ENCODE peak calls at places on chromosomes 7 and 10, in ten cellular contexts. O, K, S, R, W, G, N, V, A and H are unnamed samples.

GRCh38 chr10:84108797-84109196 is 30.5 kb upstream of the GHITM start:
- DNase-seq in O (no peak), K (no peak), S (no peak), R (no peak), W (no peak), G (no peak), N (no peak), V (no peak), A (no peak), H (no peak)

GRCh38 chr7:91504919-91505318 is 240.7 kb downstream of the FZD1 start:
- DNase-seq in O (no peak), K (no peak), S (no peak), R (no peak), W (no peak), G (no peak), N (no peak), V (no peak), A (no peak), H (no peak)

GRCh38 chr7:41979834-41980307 is 257.1 kb downstream of the GLI3 start:
- DNase-seq in O (no peak), K (peak), S (no peak), R (no peak), W (peak), G (no peak), N (no peak), V (peak), A (no peak), H (no peak)

GRCh38 chr10:43594944-43595589 is 11.2 kb upstream of the ZNF485 start:
- DNase-seq in O (peak), K (no peak), S (no peak), R (no peak), W (peak), G (peak), N (no peak), V (no peak), A (peak), H (no peak)

GRCh38 chr10:59908808-59909143 is 2.4 kb upstream of the CCDC6 start:
- DNase-seq in O (no peak), K (no peak), S (no peak), R (no peak), W (no peak), G (no peak), N (no peak), V (no peak), A (no peak), H (no peak)

GRCh38 chr7:155356323-155357105 is 58.8 kb downstream of the INSIG1 start:
- DNase-seq in O (no peak), K (peak), S (no peak), R (peak), W (peak), G (no peak), N (no peak), V (no peak), A (no peak), H (peak)

GRCh38 chr7:24038993-24039392 is 245.0 kb upstream of the NPY start:
- DNase-seq in O (peak), K (no peak), S (no peak), R (no peak), W (no peak), G (no peak), N (no peak), V (no peak), A (no peak), H (no peak)

GRCh38 chr10:122121059-122121458 is 132.1 kb downstream of the TACC2 start:
- DNase-seq in O (no peak), K (no peak), S (no peak), R (peak), W (no peak), G (no peak), N (no peak), V (no peak), A (no peak), H (no peak)

GRCh38 chr7:128053023-128053422 is 21.8 kb upstream of the LRRC4 start:
- DNase-seq in O (peak), K (no peak), S (no peak), R (no peak), W (no peak), G (no peak), N (no peak), V (no peak), A (no peak), H (no peak)

GRCh38 chr7:51860305-51860704 is 543.7 kb upstream of the COBL start:
- DNase-seq in O (no peak), K (no peak), S (no peak), R (no peak), W (no peak), G (no peak), N (no peak), V (no peak), A (no peak), H (no peak)

GRCh38 chr7:27875832-27876231 is 135.9 kb downstream of the TAX1BP1 start:
- DNase-seq in O (no peak), K (peak), S (no peak), R (no peak), W (no peak), G (no peak), N (no peak), V (no peak), A (no peak), H (no peak)

GRCh38 chr10:113176652-113177155 is 226.7 kb downstream of the TCF7L2 start:
- DNase-seq in O (no peak), K (no peak), S (no peak), R (no peak), W (no peak), G (no peak), N (no peak), V (no peak), A (no peak), H (no peak)

GRCh38 chr10:132412316-132413192 is 15.6 kb downstream of the PWWP2B start:
- DNase-seq in O (no peak), K (no peak), S (no peak), R (peak), W (no peak), G (no peak), N (no peak), V (no peak), A (no peak), H (no peak)

GRCh38 chr7:86653919-86654659 is 10.4 kb downstream of the GRM3 start:
- DNase-seq in O (no peak), K (peak), S (no peak), R (peak), W (no peak), G (no peak), N (no peak), V (no peak), A (no peak), H (no peak)

GRCh38 chr7:138864667-138865066 is 66.7 kb upstream of the ATP6V0A4 start:
- DNase-seq in O (no peak), K (no peak), S (no peak), R (no peak), W (no peak), G (no peak), N (no peak), V (peak), A (no peak), H (peak)